ENCODE peak calls at places on chromosomes 13 and 19, in nine cellular contexts. One of them, this sample, is unnamed.

GRCh38 chr19:11166281-11167142 is 10.9 kb upstream of the SPC24 start:
- DNase-seq in GM23338: no peak
- DNase-seq in H1: no peak
- DNase-seq in SK-N-SH: no peak
- DNase-seq in IMR-90: no peak
- DNase-seq in endothelial cell of umbilical vein: no peak
- DNase-seq in PC-9: no peak
- DNase-seq in neural progenitor cell: no peak
- DNase-seq in H9: no peak
- DNase-seq in this sample: peak; percentile 50

GRCh38 chr19:43700368-43701015 is 15.4 kb upstream of the IRGC start:
- DNase-seq in H9: no peak
- DNase-seq in neural progenitor cell: peak; percentile 21
- DNase-seq in SK-N-SH: no peak
- DNase-seq in IMR-90: peak; percentile 84
- DNase-seq in GM23338: no peak
- DNase-seq in endothelial cell of umbilical vein: peak; percentile 69
- DNase-seq in PC-9: no peak
- DNase-seq in H1: no peak
- DNase-seq in this sample: peak; percentile 85

GRCh38 chr13:110610955-110611595 is 4.3 kb upstream of the NAXD start:
- DNase-seq in endothelial cell of umbilical vein: no peak
- DNase-seq in SK-N-SH: no peak
- DNase-seq in H9: no peak
- DNase-seq in IMR-90: peak; percentile 21
- DNase-seq in neural progenitor cell: no peak
- DNase-seq in PC-9: no peak
- DNase-seq in GM23338: no peak
- DNase-seq in H1: no peak
- DNase-seq in this sample: peak; percentile 45

GRCh38 chr13:41678320-41678719 is 221.0 kb downstream of the RGCC start:
- DNase-seq in H1: no peak
- DNase-seq in PC-9: no peak
- DNase-seq in neural progenitor cell: no peak
- DNase-seq in GM23338: no peak
- DNase-seq in H9: no peak
- DNase-seq in SK-N-SH: no peak
- DNase-seq in IMR-90: peak; percentile 67
- DNase-seq in endothelial cell of umbilical vein: no peak
- DNase-seq in this sample: peak; percentile 81

GRCh38 chr13:110683203-110683883 is 22.6 kb downstream of the CARS2 start:
- DNase-seq in SK-N-SH: no peak
- DNase-seq in endothelial cell of umbilical vein: peak; percentile 48
- DNase-seq in neural progenitor cell: no peak
- DNase-seq in GM23338: peak; percentile 45
- DNase-seq in IMR-90: peak; percentile 15
- DNase-seq in PC-9: no peak
- DNase-seq in H1: no peak
- DNase-seq in H9: no peak
- DNase-seq in this sample: no peak

GRCh38 chr19:49683814-49684250 is 5.6 kb upstream of the ADM5 start:
- DNase-seq in endothelial cell of umbilical vein: no peak
- DNase-seq in SK-N-SH: no peak
- DNase-seq in H9: no peak
- DNase-seq in IMR-90: no peak
- DNase-seq in H1: no peak
- DNase-seq in neural progenitor cell: no peak
- DNase-seq in PC-9: no peak
- DNase-seq in GM23338: no peak
- DNase-seq in this sample: no peak

GRCh38 chr13:23570099-23570926 is at the start of gene TNFRSF19:
- DNase-seq in GM23338: peak; percentile 26
- DNase-seq in neural progenitor cell: peak; percentile 75
- DNase-seq in endothelial cell of umbilical vein: peak; percentile 8
- DNase-seq in H9: no peak
- DNase-seq in H1: no peak
- DNase-seq in IMR-90: peak; percentile 91
- DNase-seq in SK-N-SH: peak; percentile 80
- DNase-seq in PC-9: no peak
- DNase-seq in this sample: peak; percentile 92

GRCh38 chr19:14058182-14059092 is 3.4 kb downstream of the PALM3 start:
- DNase-seq in IMR-90: no peak
- DNase-seq in H1: no peak
- DNase-seq in GM23338: no peak
- DNase-seq in SK-N-SH: peak; percentile 27
- DNase-seq in neural progenitor cell: no peak
- DNase-seq in endothelial cell of umbilical vein: no peak
- DNase-seq in PC-9: no peak
- DNase-seq in H9: no peak
- DNase-seq in this sample: no peak

GRCh38 chr13:48333976-48334375 is 30.4 kb downstream of the RB1 start:
- DNase-seq in neural progenitor cell: no peak
- DNase-seq in H9: no peak
- DNase-seq in IMR-90: peak; percentile 36
- DNase-seq in H1: no peak
- DNase-seq in SK-N-SH: no peak
- DNase-seq in PC-9: no peak
- DNase-seq in endothelial cell of umbilical vein: peak; percentile 30
- DNase-seq in GM23338: no peak
- DNase-seq in this sample: peak; percentile 36

GRCh38 chr13:86282450-86282849 is 483.2 kb upstream of the SLITRK6 start:
- DNase-seq in SK-N-SH: no peak
- DNase-seq in neural progenitor cell: no peak
- DNase-seq in GM23338: no peak
- DNase-seq in PC-9: no peak
- DNase-seq in H1: no peak
- DNase-seq in H9: no peak
- DNase-seq in IMR-90: no peak
- DNase-seq in endothelial cell of umbilical vein: no peak
- DNase-seq in this sample: peak; percentile 13

GRCh38 chr13:33642374-33643065 is 175.4 kb upstream of the RFC3 start:
- DNase-seq in GM23338: no peak
- DNase-seq in IMR-90: peak; percentile 72
- DNase-seq in neural progenitor cell: peak; percentile 7
- DNase-seq in SK-N-SH: no peak
- DNase-seq in H1: no peak
- DNase-seq in H9: no peak
- DNase-seq in PC-9: peak; percentile 96
- DNase-seq in endothelial cell of umbilical vein: no peak
- DNase-seq in this sample: peak; percentile 37

GRCh38 chr19:49921871-49922755 is 6.9 kb upstream of the ATF5 start:
- DNase-seq in SK-N-SH: no peak
- DNase-seq in GM23338: no peak
- DNase-seq in H9: no peak
- DNase-seq in IMR-90: peak; percentile 81
- DNase-seq in endothelial cell of umbilical vein: no peak
- DNase-seq in PC-9: no peak
- DNase-seq in H1: no peak
- DNase-seq in neural progenitor cell: no peak
- DNase-seq in this sample: peak; percentile 61

GRCh38 chr13:24905242-24905641 is 141.3 kb downstream of the RNF17 start:
- DNase-seq in PC-9: no peak
- DNase-seq in SK-N-SH: no peak
- DNase-seq in H1: no peak
- DNase-seq in IMR-90: peak; percentile 36
- DNase-seq in H9: no peak
- DNase-seq in neural progenitor cell: no peak
- DNase-seq in endothelial cell of umbilical vein: no peak
- DNase-seq in GM23338: no peak
- DNase-seq in this sample: peak; percentile 16

GRCh38 chr19:1213391-1214286 is 8.1 kb downstream of the STK11 start:
- DNase-seq in endothelial cell of umbilical vein: peak; percentile 96
- DNase-seq in H9: no peak
- DNase-seq in H1: no peak
- DNase-seq in PC-9: no peak
- DNase-seq in IMR-90: peak; percentile 58
- DNase-seq in neural progenitor cell: no peak
- DNase-seq in GM23338: no peak
- DNase-seq in SK-N-SH: peak; percentile 57
- DNase-seq in this sample: peak; percentile 31

DNA sequence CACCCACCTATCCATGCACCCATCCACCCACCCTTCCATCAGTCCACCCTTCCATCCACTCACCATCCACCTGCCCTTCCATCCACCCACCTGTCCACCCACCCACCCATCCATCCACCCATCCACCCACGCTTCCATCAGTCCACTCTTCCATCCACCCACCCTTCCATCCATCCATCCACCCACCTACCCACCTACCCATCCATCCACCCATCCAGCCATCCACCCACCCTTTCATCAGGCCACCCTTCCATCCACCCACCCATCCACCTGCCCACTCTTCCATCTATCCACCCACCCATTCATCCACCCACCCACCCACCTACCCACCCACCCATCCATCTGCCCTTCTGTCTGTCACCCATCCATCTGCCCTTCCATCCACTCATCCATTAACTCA is 17.0 kb downstream of the KLHL26 start:
- DNase-seq in PC-9: peak; percentile 24
- DNase-seq in endothelial cell of umbilical vein: no peak
- DNase-seq in IMR-90: no peak
- DNase-seq in H1: no peak
- DNase-seq in GM23338: no peak
- DNase-seq in neural progenitor cell: no peak
- DNase-seq in H9: no peak
- DNase-seq in SK-N-SH: no peak
- DNase-seq in this sample: no peak
- H4K20me1 ChIP-seq in PC-9: peaks cover 23% of the 10 kb centered on the region
- H4K20me1 ChIP-seq in endothelial cell of umbilical vein: no peaks in the 10 kb centered on the region
- H4K20me1 ChIP-seq in IMR-90: peaks cover 18% of the 10 kb centered on the region
- H4K20me1 ChIP-seq in H1: peaks cover 7% of the 10 kb centered on the region
- H4K20me1 ChIP-seq in GM23338: no peaks in the 10 kb centered on the region
- H4K20me1 ChIP-seq in neural progenitor cell: peaks cover 74% of the 10 kb centered on the region
- H4K20me1 ChIP-seq in H9: no peaks in the 10 kb centered on the region
- H4K20me1 ChIP-seq in SK-N-SH: no peaks in the 10 kb centered on the region
- H4K20me1 ChIP-seq in this sample: no peaks in the 10 kb centered on the region

GRCh38 chr13:84443463-84443862 is 561.2 kb upstream of the SLITRK1 start:
- DNase-seq in H1: no peak
- DNase-seq in GM23338: no peak
- DNase-seq in SK-N-SH: no peak
- DNase-seq in H9: no peak
- DNase-seq in endothelial cell of umbilical vein: no peak
- DNase-seq in PC-9: no peak
- DNase-seq in IMR-90: no peak
- DNase-seq in neural progenitor cell: no peak
- DNase-seq in this sample: no peak

GRCh38 chr13:84446972-84447700 is 564.9 kb upstream of the SLITRK1 start:
- DNase-seq in H1: peak; percentile 38
- DNase-seq in SK-N-SH: no peak
- DNase-seq in H9: no peak
- DNase-seq in IMR-90: no peak
- DNase-seq in endothelial cell of umbilical vein: no peak
- DNase-seq in neural progenitor cell: no peak
- DNase-seq in GM23338: peak; percentile 8
- DNase-seq in PC-9: no peak
- DNase-seq in this sample: peak; percentile 43

DNA sequence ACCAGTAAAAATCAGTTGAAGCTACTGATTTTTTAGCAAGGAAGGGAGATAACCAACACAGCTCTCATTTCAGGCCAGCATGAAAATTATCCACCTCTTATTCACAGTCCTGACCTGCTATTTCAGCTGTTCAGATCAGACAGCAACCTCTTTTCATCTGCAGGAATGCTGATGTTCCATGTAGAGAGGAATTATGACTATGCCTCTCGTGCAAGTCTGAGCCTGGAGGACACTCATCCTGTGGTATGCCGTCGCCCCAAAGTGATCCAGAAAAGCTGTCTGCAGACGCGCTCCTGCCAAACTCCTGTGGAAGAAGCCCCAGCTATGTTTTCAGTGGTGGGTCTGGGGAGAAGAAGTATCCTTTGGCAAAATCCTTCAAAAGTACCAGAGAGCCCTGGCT is 563.5 kb upstream of the SLITRK1 start:
- DNase-seq in GM23338: no peak
- DNase-seq in neural progenitor cell: no peak
- DNase-seq in SK-N-SH: no peak
- DNase-seq in H9: no peak
- DNase-seq in PC-9: no peak
- DNase-seq in endothelial cell of umbilical vein: no peak
- DNase-seq in H1: no peak
- DNase-seq in IMR-90: peak; percentile 71
- DNase-seq in this sample: peak; percentile 90
- TF ChIP-seq CTCF in GM23338: no peak
- TF ChIP-seq CTCF in neural progenitor cell: no peak
- TF ChIP-seq CTCF in SK-N-SH: no peak
- TF ChIP-seq CTCF in H9: no peak
- TF ChIP-seq CTCF in PC-9: no peak
- TF ChIP-seq CTCF in endothelial cell of umbilical vein: no peak
- TF ChIP-seq CTCF in H1: no peak
- TF ChIP-seq CTCF in IMR-90: no peak
- TF ChIP-seq CTCF in this sample: no peak

GRCh38 chr13:76795701-76796695 is 90.2 kb downstream of the KCTD12 start:
- DNase-seq in IMR-90: peak; percentile 43
- DNase-seq in SK-N-SH: no peak
- DNase-seq in H1: no peak
- DNase-seq in PC-9: no peak
- DNase-seq in H9: no peak
- DNase-seq in GM23338: no peak
- DNase-seq in endothelial cell of umbilical vein: peak; percentile 57
- DNase-seq in neural progenitor cell: no peak
- DNase-seq in this sample: no peak

GRCh38 chr13:76803831-76804230 is 82.4 kb downstream of the KCTD12 start:
- DNase-seq in SK-N-SH: no peak
- DNase-seq in PC-9: no peak
- DNase-seq in neural progenitor cell: no peak
- DNase-seq in GM23338: no peak
- DNase-seq in IMR-90: no peak
- DNase-seq in H1: no peak
- DNase-seq in endothelial cell of umbilical vein: no peak
- DNase-seq in H9: no peak
- DNase-seq in this sample: no peak

GRCh38 chr13:76798037-76798436 is 88.2 kb downstream of the KCTD12 start:
- DNase-seq in SK-N-SH: no peak
- DNase-seq in H9: no peak
- DNase-seq in H1: no peak
- DNase-seq in endothelial cell of umbilical vein: no peak
- DNase-seq in PC-9: no peak
- DNase-seq in GM23338: no peak
- DNase-seq in neural progenitor cell: no peak
- DNase-seq in IMR-90: no peak
- DNase-seq in this sample: no peak

DNA sequence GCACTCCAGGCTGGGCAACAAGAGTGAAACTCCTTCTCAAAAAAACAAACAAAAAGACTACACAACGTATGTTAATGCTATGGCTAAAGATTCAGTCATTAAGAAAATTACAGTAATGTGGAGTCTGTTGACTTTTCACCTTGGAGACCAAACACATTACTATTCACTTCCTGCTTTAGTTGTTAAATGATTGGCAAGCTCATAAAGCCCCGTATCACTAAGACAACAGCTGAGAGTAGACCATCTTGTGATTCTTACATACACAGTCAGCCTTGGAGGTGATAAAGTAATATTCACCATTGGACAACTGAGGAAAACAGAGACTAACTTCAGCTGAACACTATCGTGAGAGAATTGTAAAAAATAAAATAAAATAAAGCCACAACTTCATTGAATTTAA is 86.5 kb downstream of the KCTD12 start:
- DNase-seq in H1: no peak
- DNase-seq in IMR-90: no peak
- DNase-seq in neural progenitor cell: no peak
- DNase-seq in endothelial cell of umbilical vein: peak; percentile 90
- DNase-seq in PC-9: no peak
- DNase-seq in SK-N-SH: no peak
- DNase-seq in GM23338: no peak
- DNase-seq in H9: no peak
- DNase-seq in this sample: no peak
- H4K20me1 ChIP-seq in H1: no peaks in the 10 kb centered on the region
- H4K20me1 ChIP-seq in IMR-90: no peaks in the 10 kb centered on the region
- H4K20me1 ChIP-seq in neural progenitor cell: no peaks in the 10 kb centered on the region
- H4K20me1 ChIP-seq in endothelial cell of umbilical vein: no peaks in the 10 kb centered on the region
- H4K20me1 ChIP-seq in PC-9: no peaks in the 10 kb centered on the region
- H4K20me1 ChIP-seq in SK-N-SH: no peaks in the 10 kb centered on the region
- H4K20me1 ChIP-seq in GM23338: no peaks in the 10 kb centered on the region
- H4K20me1 ChIP-seq in H9: no peaks in the 10 kb centered on the region
- H4K20me1 ChIP-seq in this sample: no peaks in the 10 kb centered on the region

GRCh38 chr19:42242512-42243409 is at the start of gene GSK3A:
- DNase-seq in IMR-90: peak; percentile 99
- DNase-seq in PC-9: peak; percentile 99
- DNase-seq in neural progenitor cell: peak; percentile 99
- DNase-seq in GM23338: peak; percentile 99
- DNase-seq in H9: peak; percentile 100
- DNase-seq in endothelial cell of umbilical vein: peak; percentile 99
- DNase-seq in SK-N-SH: peak; percentile 92
- DNase-seq in H1: peak; percentile 94
- DNase-seq in this sample: peak; percentile 99
- TF ChIP-seq CTCF in IMR-90: no peak
- TF ChIP-seq CTCF in PC-9: no peak
- TF ChIP-seq CTCF in neural progenitor cell: no peak
- TF ChIP-seq CTCF in GM23338: no peak
- TF ChIP-seq CTCF in H9: no peak
- TF ChIP-seq CTCF in endothelial cell of umbilical vein: no peak
- TF ChIP-seq CTCF in SK-N-SH: no peak
- TF ChIP-seq CTCF in H1: no peak
- TF ChIP-seq CTCF in this sample: no peak

This sample was measured in fibroblast of lung.